ENCODE peak calls at places on chromosomes 4 and X, in six cellular contexts. V, H, D, I, O and Z are unnamed samples.

GRCh38 chrX:44344194-44344593 is 722 bp upstream of the EFHC2 start:
- DNase-seq in D (peak; percentile 58), O (no peak), I (no peak), H (peak; percentile 52), V (no peak), Z (no peak)

GRCh38 chr4:8539661-8540060 is 40.5 kb upstream of the GPR78 start:
- DNase-seq in I (no peak), O (no peak), D (no peak), V (no peak), H (no peak), Z (no peak)

GRCh38 chr4:141174457-141174856 is 41.2 kb upstream of the RNF150 start:
- DNase-seq in V (no peak), O (no peak), D (no peak), I (no peak), H (no peak), Z (no peak)

GRCh38 chr4:26067035-26067434 is 153.0 kb downstream of the SMIM20 start:
- DNase-seq in I (no peak), H (no peak), D (no peak), O (peak; percentile 83), V (no peak), Z (no peak)

GRCh38 chr4:107519057-107519456 is 201.0 kb downstream of the PAPSS1 start:
- DNase-seq in I (peak; percentile 9), H (peak; percentile 33), V (peak; percentile 8), O (peak; percentile 43), D (no peak), Z (no peak)

GRCh38 chr4:183200453-183200852 is 101.4 kb downstream of the WWC2 start:
- DNase-seq in D (peak; percentile 86), O (peak; percentile 91), I (peak; percentile 94), H (peak; percentile 79), V (peak; percentile 84), Z (peak; percentile 42)

GRCh38 chrX:11770320-11770719 is 12.3 kb downstream of the MSL3 start:
- DNase-seq in I (peak; percentile 46), D (peak; percentile 58), V (peak; percentile 31), H (peak; percentile 49), O (peak; percentile 59), Z (no peak)

GRCh38 chr4:61663310-61663709 is 463.2 kb downstream of the ADGRL3 start:
- DNase-seq in V (no peak), I (no peak), D (no peak), O (no peak), H (no peak), Z (no peak)

GRCh38 chr4:36242629-36243354 is 1.5 kb downstream of the ARAP2 start:
- DNase-seq in I (no peak), V (no peak), O (peak; percentile 33), D (no peak), H (no peak), Z (no peak)

GRCh38 chr4:82799006-82799881 is 648 bp upstream of the SCD5 start:
- DNase-seq in I (no peak), V (peak; percentile 33), D (no peak), O (peak; percentile 10), H (peak; percentile 38), Z (no peak)

GRCh38 chrX:11381464-11381863 is 88.3 kb downstream of the AMELX start:
- DNase-seq in O (peak; percentile 77), V (peak; percentile 38), D (no peak), I (peak; percentile 35), H (no peak), Z (no peak)

GRCh38 chr4:120156115-120156718 is 89.6 kb upstream of the MAD2L1 start:
- DNase-seq in O (peak; percentile 75), I (peak; percentile 14), V (peak; percentile 35), H (no peak), D (no peak), Z (no peak)

DNA sequence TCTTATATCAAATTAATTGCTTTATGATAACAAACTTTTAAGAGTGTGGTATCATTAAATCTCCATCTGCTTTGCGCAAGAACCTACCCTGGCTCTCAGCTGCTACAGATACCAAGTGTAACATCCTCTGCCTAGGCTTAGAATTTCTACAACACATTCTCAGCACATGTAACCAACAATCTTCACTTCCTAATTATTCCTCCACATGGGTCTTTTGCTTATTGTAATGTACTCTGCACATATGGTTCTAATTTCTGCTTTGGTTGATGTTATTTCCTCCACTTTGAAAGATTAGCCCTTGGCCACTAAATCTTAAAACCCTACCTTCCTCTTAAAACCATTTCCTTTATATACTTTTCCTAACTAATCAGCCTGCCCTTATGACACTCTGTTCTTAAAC is 242.4 kb downstream of the ARHGAP24 start:
- DNase-seq in V (no peak), H (no peak), I (no peak), D (no peak), O (no peak), Z (no peak)
- TF ChIP-seq CTCF in V (no peak), H (no peak), I (no peak), D (no peak), O (no peak), Z (no peak)

GRCh38 chrX:32489125-32489524 is 722.2 kb downstream of the DMD start:
- DNase-seq in O (no peak), H (no peak), I (no peak), V (no peak), D (no peak), Z (no peak)
- H3K27me3 ChIP-seq in O (no peaks in the 10 kb centered on the region), H (no peaks in the 10 kb centered on the region), I (peaks cover 5% of the 10 kb centered on the region), V (no peaks in the 10 kb centered on the region), D (no peaks in the 10 kb centered on the region), Z (peaks cover 38% of the 10 kb centered on the region)

GRCh38 chr4:161894493-161895167 is 269.2 kb downstream of the FSTL5 start:
- DNase-seq in D (no peak), I (no peak), V (peak; percentile 66), O (no peak), H (no peak), Z (no peak)
- H3K27ac ChIP-seq in D (no peak overlapping the region), I (no peak overlapping the region), V (peak overlapping the region; percentile 18), O (no peak overlapping the region), H (no peak overlapping the region), Z (no peak overlapping the region)

GRCh38 chr4:139655116-139655515 is 10.5 kb upstream of the MGST2 start:
- DNase-seq in I (peak; percentile 24), V (peak; percentile 51), H (no peak), O (peak; percentile 48), D (no peak), Z (no peak)
- TF ChIP-seq CTCF in I (peak; percentile 34), V (peak; percentile 61), H (peak; percentile 30), O (peak; percentile 59), D (peak; percentile 24), Z (peak; percentile 36)

GRCh38 chrX:129647588-129648410 is 7.0 kb downstream of the APLN start:
- DNase-seq in V (no peak), O (no peak), D (no peak), I (no peak), H (peak; percentile 11), Z (no peak)
- H3K27me3 ChIP-seq in V (no peaks in the 10 kb centered on the region), O (no peaks in the 10 kb centered on the region), D (no peaks in the 10 kb centered on the region), I (peaks cover 8% of the 10 kb centered on the region), H (no peaks in the 10 kb centered on the region), Z (no peaks in the 10 kb centered on the region)

GRCh38 chrX:63718010-63718694 is 66.9 kb downstream of the ARHGEF9 start:
- DNase-seq in H (no peak), I (no peak), O (no peak), V (no peak), D (no peak), Z (no peak)

DNA sequence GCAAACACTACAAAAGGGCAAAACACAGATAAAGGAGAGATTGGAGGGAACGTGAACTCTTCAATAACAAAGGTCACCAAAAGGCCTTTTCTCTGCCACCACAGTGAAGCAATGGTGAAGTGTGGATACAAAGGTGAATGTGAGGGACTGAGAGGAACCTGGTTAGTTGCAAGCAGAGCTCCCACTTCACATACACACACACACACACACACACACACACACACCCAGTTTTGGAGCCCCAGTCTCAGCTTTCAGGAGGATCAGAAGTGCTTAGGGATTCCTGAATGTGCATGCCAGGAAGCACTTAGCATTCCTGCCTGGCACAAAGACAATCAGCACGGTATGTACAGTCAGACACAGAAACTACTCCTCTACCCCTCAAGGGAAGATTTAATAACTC is 71.5 kb downstream of the ARHGEF9 start:
- DNase-seq in I (peak; percentile 2), H (no peak), V (no peak), D (peak; percentile 53), O (no peak), Z (no peak)
- H3K27ac ChIP-seq in I (no peak overlapping the region), H (no peak overlapping the region), V (no peak overlapping the region), D (no peak overlapping the region), O (no peak overlapping the region), Z (no peak overlapping the region)

GRCh38 chr4:67122029-67122428 is 423.3 kb downstream of the CENPC start:
- DNase-seq in I (peak; percentile 2), D (no peak), H (no peak), V (peak; percentile 15), O (peak; percentile 66), Z (no peak)
- TF ChIP-seq CTCF in I (peak; percentile 19), D (no peak), H (no peak), V (peak; percentile 59), O (peak; percentile 81), Z (no peak)